ENCODE peak calls at places on chromosomes 5 and 9, in seven cellular contexts. S is AG10803, M is WERI-Rb-1, Y is heart left ventricle, A is brain microvascular endothelial cell, X is AG09309, F is bronchial epithelial cell. G is an unnamed sample.

GRCh38 chr9:35669331-35670145 is 4.2 kb upstream of the CA9 start:
- DNase-seq in S (no peak), M (no peak), Y (no peak), A (no peak), X (no peak), F (peak), G (peak)

GRCh38 chr9:114389612-114390368 is 2.0 kb upstream of the AKNA start:
- DNase-seq in S (no peak), M (no peak), Y (peak), A (no peak), X (no peak), F (no peak), G (no peak)

GRCh38 chr9:37531699-37532098 is 44.5 kb downstream of the FBXO10 start:
- DNase-seq in S (no peak), M (no peak), Y (no peak), A (no peak), X (no peak), F (no peak), G (no peak)

GRCh38 chr9:13412323-13412722 is 132.8 kb upstream of the MPDZ start:
- DNase-seq in S (peak), M (no peak), Y (no peak), A (no peak), X (no peak), F (no peak), G (no peak)

GRCh38 chr9:31542384-31543055 is 841.9 kb upstream of the ACO1 start:
- DNase-seq in S (no peak), M (peak), Y (no peak), A (peak), X (no peak), F (peak), G (peak)

GRCh38 chr9:120702075-120702474 is 12.2 kb downstream of the MEGF9 start:
- DNase-seq in S (no peak), M (no peak), Y (no peak), A (no peak), X (no peak), F (peak), G (no peak)

GRCh38 chr9:130938652-130939404 is at the start of gene FIBCD1:
- DNase-seq in S (peak), M (peak), Y (no peak), A (no peak), X (no peak), F (no peak), G (peak)

GRCh38 chr9:81417299-81417675 is 272.1 kb downstream of the TLE1 start:
- DNase-seq in S (no peak), M (no peak), Y (no peak), A (no peak), X (no peak), F (peak), G (no peak)

GRCh38 chr5:60260658-60261057 is 367.1 kb upstream of the PDE4D start:
- DNase-seq in S (no peak), M (no peak), Y (no peak), A (no peak), X (no peak), F (no peak), G (no peak)

GRCh38 chr9:114820776-114821501 is 15.1 kb upstream of the TNFSF15 start:
- DNase-seq in S (no peak), M (no peak), Y (no peak), A (no peak), X (no peak), F (no peak), G (peak)

GRCh38 chr5:141373673-141374317 is at the start of gene PCDHGA6:
- DNase-seq in S (peak), M (no peak), Y (no peak), A (no peak), X (no peak), F (peak), G (peak)

GRCh38 chr5:176823076-176823481 is 12.7 kb downstream of the UNC5A start:
- DNase-seq in S (no peak), M (no peak), Y (no peak), A (no peak), X (no peak), F (peak), G (no peak)

GRCh38 chr9:107049825-107050184 is 186.8 kb downstream of the ZNF462 start:
- DNase-seq in S (no peak), M (no peak), Y (no peak), A (no peak), X (no peak), F (no peak), G (no peak)

GRCh38 chr5:123261752-123262151 is 161.5 kb downstream of the CEP120 start:
- DNase-seq in S (no peak), M (no peak), Y (no peak), A (no peak), X (no peak), F (peak), G (no peak)

GRCh38 chr5:140039561-140039960 is 3.5 kb downstream of the NRG2 start:
- DNase-seq in S (peak), M (no peak), Y (no peak), A (no peak), X (no peak), F (peak), G (no peak)

GRCh38 chr5:141510850-141511718 is 22.2 kb downstream of the PCDHGC5 start:
- DNase-seq in S (no peak), M (no peak), Y (no peak), A (no peak), X (no peak), F (no peak), G (no peak)

GRCh38 chr5:65108786-65109743 is 340.3 kb downstream of the CWC27 start:
- DNase-seq in S (peak), M (no peak), Y (no peak), A (peak), X (no peak), F (peak), G (no peak)

GRCh38 chr5:142107729-142108431 is 699 bp upstream of the NDFIP1 start:
- DNase-seq in S (no peak), M (no peak), Y (no peak), A (no peak), X (no peak), F (no peak), G (no peak)

GRCh38 chr9:69465473-69465872 is 140.5 kb downstream of the ENTREP1 start:
- DNase-seq in S (no peak), M (no peak), Y (no peak), A (no peak), X (no peak), F (no peak), G (no peak)

GRCh38 chr5:122187426-122187825 is 58.1 kb downstream of the ZNF474 start:
- DNase-seq in S (no peak), M (no peak), Y (no peak), A (peak), X (no peak), F (peak), G (peak)

GRCh38 chr9:69174645-69175487 is 789 bp downstream of the TJP2 start:
- DNase-seq in S (peak), M (peak), Y (no peak), A (peak), X (peak), F (peak), G (peak)

GRCh38 chr5:79120221-79120620 is 8.6 kb downstream of the BHMT start:
- DNase-seq in S (no peak), M (no peak), Y (no peak), A (no peak), X (no peak), F (peak), G (no peak)

GRCh38 chr5:123422433-123423277 is 548 bp downstream of the CEP120 start:
- DNase-seq in S (peak), M (peak), Y (no peak), A (peak), X (no peak), F (peak), G (peak)

GRCh38 chr5:21791304-21791703 is 1061.8 kb downstream of the CDH12 start:
- DNase-seq in S (no peak), M (no peak), Y (no peak), A (no peak), X (no peak), F (no peak), G (no peak)

GRCh38 chr9:18368206-18368605 is 105.7 kb upstream of the ADAMTSL1 start:
- DNase-seq in S (peak), M (no peak), Y (no peak), A (no peak), X (no peak), F (no peak), G (no peak)

GRCh38 chr9:33506626-33507370 is 17.3 kb upstream of the ANKRD18B start:
- DNase-seq in S (peak), M (no peak), Y (no peak), A (peak), X (peak), F (peak), G (peak)

GRCh38 chr5:96566775-96567174 is 95.4 kb upstream of the CAST start:
- DNase-seq in S (no peak), M (no peak), Y (no peak), A (no peak), X (no peak), F (peak), G (peak)

GRCh38 chr5:147558826-147559225 is 49.0 kb upstream of the DPYSL3 start:
- DNase-seq in S (peak), M (peak), Y (no peak), A (peak), X (no peak), F (peak), G (peak)

GRCh38 chr9:78089111-78089510 is 57.5 kb upstream of the GNAQ start:
- DNase-seq in S (no peak), M (no peak), Y (no peak), A (no peak), X (no peak), F (peak), G (no peak)

GRCh38 chr5:52139888-52140580 is 647.7 kb upstream of the ITGA1 start:
- DNase-seq in S (no peak), M (peak), Y (no peak), A (no peak), X (no peak), F (no peak), G (no peak)

GRCh38 chr9:113876806-113877236 is 712 bp downstream of the ZNF618 start:
- DNase-seq in S (no peak), M (no peak), Y (no peak), A (no peak), X (no peak), F (peak), G (peak)

GRCh38 chr9:14271078-14271673 is 42.8 kb downstream of the NFIB start:
- DNase-seq in S (peak), M (no peak), Y (peak), A (peak), X (no peak), F (peak), G (peak)

GRCh38 chr5:91382530-91383026 is 539 bp downstream of the ARRDC3 start:
- DNase-seq in S (no peak), M (peak), Y (no peak), A (peak), X (no peak), F (peak), G (peak)

GRCh38 chr5:154487541-154487940 is 9.5 kb upstream of the HAND1 start:
- DNase-seq in S (no peak), M (no peak), Y (no peak), A (no peak), X (no peak), F (no peak), G (no peak)

GRCh38 chr9:76610009-76610352 is 151.0 kb downstream of the GCNT1 start:
- DNase-seq in S (peak), M (no peak), Y (peak), A (peak), X (peak), F (no peak), G (peak)

GRCh38 chr5:57033503-57033902 is 81.6 kb upstream of the MIER3 start:
- DNase-seq in S (no peak), M (no peak), Y (no peak), A (no peak), X (no peak), F (peak), G (no peak)

DNA sequence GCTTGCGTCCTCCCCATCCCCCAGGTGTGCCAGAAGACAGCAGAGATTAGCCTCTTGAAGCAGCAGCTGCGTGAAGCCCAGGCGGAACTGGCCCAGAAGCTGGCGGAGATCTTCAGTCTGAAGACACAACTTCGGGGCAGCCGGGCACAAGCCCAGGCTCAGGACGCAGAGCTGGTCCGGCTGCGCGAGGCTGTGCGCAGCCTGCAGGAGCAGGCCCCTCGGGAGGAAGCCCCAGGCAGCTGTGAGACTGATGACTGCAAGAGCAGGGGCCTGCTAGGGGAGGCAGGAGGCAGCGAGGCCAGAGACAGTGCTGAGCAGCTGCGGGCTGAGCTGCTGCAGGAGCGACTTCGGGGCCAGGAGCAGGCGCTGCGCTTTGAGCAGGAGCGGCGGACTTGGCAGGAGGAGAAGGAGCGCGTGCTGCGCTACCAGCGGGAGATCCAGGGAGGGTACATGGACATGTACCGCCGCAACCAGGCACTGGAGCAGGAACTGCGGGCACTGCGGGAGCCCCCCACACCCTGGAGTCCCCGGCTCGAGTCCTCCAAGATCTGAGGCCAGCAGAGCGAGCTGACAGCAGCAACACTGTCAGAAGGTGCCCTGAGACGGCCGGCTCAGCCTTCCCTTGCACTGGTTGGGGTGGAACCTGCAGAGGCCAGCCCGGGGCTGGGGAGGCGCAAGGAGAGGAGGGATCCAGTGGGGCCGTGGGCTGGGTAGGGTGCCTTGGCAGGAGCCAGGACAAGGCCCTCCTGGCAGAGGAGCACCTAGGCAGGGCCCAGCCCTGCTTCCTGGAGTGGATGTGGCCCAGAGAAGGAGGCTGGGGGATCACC is 8.3 kb downstream of the N4BP3 start:
- DNase-seq in S (peak), M (no peak), Y (peak), A (no peak), X (no peak), F (no peak), G (peak)
- TF ChIP-seq CTCF in S (no peak), M (no peak), Y (no peak), A (no peak), X (no peak), F (no peak), G (no peak)

DNA sequence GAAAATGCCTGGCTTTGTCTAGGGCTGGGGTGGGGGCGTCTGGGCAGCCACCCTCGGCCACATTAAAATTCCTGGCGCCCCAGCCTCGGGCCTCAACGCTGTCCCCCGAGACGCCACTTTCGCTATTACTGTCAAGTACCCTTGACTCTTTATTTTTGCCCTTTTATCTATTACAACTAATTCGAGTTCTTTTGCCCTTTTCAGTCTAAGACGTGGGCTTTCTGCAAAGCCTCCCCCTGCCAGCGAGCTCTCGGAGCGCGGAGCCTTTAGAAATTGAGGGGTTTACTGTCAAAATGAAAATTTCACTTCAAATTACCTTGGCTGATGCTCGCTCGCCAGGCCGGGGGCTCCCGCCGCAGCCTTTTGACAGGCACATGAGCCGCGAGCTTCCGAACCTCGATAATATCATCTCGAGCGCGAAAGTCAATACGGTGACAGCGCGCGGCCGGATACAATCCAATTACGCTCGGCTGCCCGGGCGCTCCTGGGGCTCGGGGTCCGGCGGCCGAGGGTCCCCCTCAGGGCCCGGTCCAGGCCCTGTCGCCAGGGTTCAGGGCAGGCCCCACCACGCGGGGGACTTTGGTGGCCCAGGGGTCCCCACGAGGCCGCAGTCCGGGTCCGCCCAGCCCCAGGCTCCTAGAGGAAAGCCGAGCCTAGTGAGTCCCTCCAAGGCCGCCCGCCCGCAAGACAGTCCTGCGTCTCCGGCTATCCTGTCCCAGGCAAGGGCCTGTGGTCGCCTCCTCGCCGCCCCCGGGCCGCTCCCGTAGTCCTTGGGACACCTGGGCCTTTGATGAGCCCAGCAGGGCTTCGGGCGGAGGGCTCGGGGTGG is 6.7 kb downstream of the IRX4 start:
- DNase-seq in S (no peak), M (no peak), Y (no peak), A (no peak), X (no peak), F (no peak), G (no peak)
- H3K4me3 ChIP-seq in S (no peak), M (no peak), Y (no peak), A (no peak), X (no peak), F (no peak), G (no peak)

DNA sequence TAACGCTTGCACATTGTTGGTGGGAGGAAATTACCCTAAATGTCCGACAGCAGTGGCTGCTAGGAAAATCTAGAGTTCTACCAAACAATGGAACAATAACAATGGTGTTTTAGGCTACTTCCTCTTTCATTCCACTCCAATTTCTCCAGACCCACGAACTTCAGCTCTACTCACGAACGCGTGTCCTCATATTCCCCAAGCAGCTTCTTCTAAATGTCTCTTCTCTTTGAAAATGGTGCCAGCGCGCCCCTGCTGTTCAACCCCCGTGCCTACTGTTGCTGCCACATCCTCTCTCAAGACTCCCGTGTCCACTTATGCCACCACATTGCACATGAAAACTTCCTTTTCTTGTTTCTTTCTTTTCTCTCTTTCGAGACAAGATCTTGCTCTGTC is 25.6 kb downstream of the OR2V2 start:
- DNase-seq in S (no peak), M (no peak), Y (peak), A (no peak), X (no peak), F (no peak), G (peak)
- TF ChIP-seq CTCF in S (no peak), M (no peak), Y (no peak), A (peak), X (no peak), F (no peak), G (peak)

DNA sequence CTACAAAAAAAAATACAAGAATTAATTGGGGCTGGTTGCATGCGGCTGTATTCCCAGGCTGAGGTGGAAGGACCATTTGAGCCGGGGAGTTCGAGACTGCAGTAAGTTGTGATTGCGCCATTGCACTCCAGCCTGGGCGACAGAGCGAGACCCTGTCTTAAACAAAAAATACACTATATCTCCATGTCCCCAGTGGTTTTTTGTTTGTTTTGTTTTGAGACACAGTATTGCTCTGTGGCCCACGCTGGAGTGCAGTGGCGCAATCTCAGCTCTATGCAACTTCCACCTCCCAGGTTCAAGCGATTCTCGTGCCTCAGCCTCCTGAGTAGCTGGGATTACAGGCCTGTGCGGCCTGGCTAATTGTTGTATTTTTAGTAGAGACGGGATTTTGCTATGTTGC is 1.1 kb downstream of the COQ4 start:
- DNase-seq in S (no peak), M (no peak), Y (no peak), A (no peak), X (no peak), F (no peak), G (no peak)
- H3K4me3 ChIP-seq in S (peak), M (peak), Y (no peak), A (peak), X (peak), F (peak), G (peak)

DNA sequence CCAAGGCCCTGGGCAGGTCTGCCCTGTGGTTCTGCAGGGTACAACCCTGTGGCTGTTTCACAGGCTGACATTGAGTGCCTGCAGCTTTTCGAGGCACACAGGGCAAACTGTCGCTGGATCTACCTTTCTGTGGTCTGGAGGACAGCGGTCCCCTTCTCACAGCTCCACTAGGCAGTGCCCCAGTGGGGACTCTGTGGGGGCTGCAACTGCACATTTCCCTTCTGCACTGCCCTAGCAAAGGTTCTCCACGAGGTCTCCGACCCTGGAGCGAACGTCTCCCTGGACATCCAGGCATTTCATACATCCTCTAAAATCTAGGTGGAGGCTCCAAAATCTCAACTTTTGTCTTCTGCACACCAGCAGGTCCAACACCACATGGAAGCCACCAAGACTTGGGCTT is 1645.2 kb upstream of the CDH6 start:
- DNase-seq in S (no peak), M (no peak), Y (no peak), A (no peak), X (no peak), F (no peak), G (no peak)
- TF ChIP-seq CTCF in S (no peak), M (no peak), Y (no peak), A (no peak), X (no peak), F (no peak), G (no peak)

GRCh38 chr5:23013395-23013994 is 160.4 kb upstream of the CDH12 start:
- DNase-seq in S (no peak), M (no peak), Y (no peak), A (no peak), X (no peak), F (no peak), G (no peak)
- H3K4me3 ChIP-seq in S (no peak), M (no peak), Y (no peak), A (no peak), X (no peak), F (no peak), G (peak)

G was measured in fibroblast of villous mesenchyme.